ENCODE peak calls at places on chromosomes 11 and 22, in five cellular contexts. G is mesenchymal stem cell; L is CD4-positive, CD25-positive, alpha-beta regulatory T cell; J is adipocyte; D is prostate gland. C is an unnamed sample.
A peak's percentile ranks its signal among the peaks of the same experiment; 100 is the strongest.

GRCh38 chr11:134537941-134538340 is 125.9 kb upstream of the B3GAT1 start:
- DNase-seq in D (no peak), G (no peak), J (no peak), L (no peak), C (no peak)

GRCh38 chr11:65502852-65503603 is 4.2 kb downstream of the MALAT1 start:
- DNase-seq in D (no peak), L (peak; percentile 38), J (peak; percentile 65), G (peak; percentile 74), C (no peak)

GRCh38 chr11:61418136-61418535 is 11.6 kb downstream of the CPSF7 start:
- DNase-seq in J (no peak), D (no peak), L (no peak), G (peak; percentile 19), C (no peak)

GRCh38 chr11:32510039-32510438 is 73.6 kb upstream of the EIF3M start:
- DNase-seq in D (no peak), G (no peak), J (no peak), L (no peak), C (no peak)

GRCh38 chr11:78190374-78190773 is 1.7 kb downstream of the USP35 start:
- DNase-seq in L (no peak), J (no peak), G (peak; percentile 26), D (no peak), C (no peak)

GRCh38 chr22:39087098-39087497 is 9.9 kb upstream of the APOBEC3H start:
- DNase-seq in L (no peak), J (no peak), D (no peak), G (no peak), C (no peak)

GRCh38 chr11:63536669-63537292 is at the start of gene PLAAT4:
- DNase-seq in D (peak; percentile 28), J (peak; percentile 78), G (peak; percentile 72), L (peak; percentile 55), C (peak; percentile 57)

GRCh38 chr22:43262990-43263644 is 76.2 kb upstream of the TTLL12 start:
- DNase-seq in L (peak; percentile 22), G (peak; percentile 74), D (no peak), J (no peak), C (no peak)

GRCh38 chr11:8613036-8613435 is 19.0 kb upstream of the STK33 start:
- DNase-seq in J (no peak), L (no peak), D (no peak), G (peak; percentile 17), C (no peak)

GRCh38 chr11:102799656-102800339 is 1.8 kb upstream of the MMP1 start:
- DNase-seq in J (no peak), L (no peak), G (peak; percentile 54), D (no peak), C (no peak)

GRCh38 chr22:18031670-18032454 is 7.5 kb upstream of the MICAL3 start:
- DNase-seq in D (no peak), J (peak; percentile 86), G (peak; percentile 85), L (no peak), C (peak; percentile 95)

GRCh38 chr11:97574976-97575665 is 1185.3 kb downstream of the JRKL start:
- DNase-seq in D (no peak), J (no peak), G (no peak), L (no peak), C (no peak)

GRCh38 chr22:43293259-43293658 is 49.9 kb downstream of the SCUBE1 start:
- DNase-seq in L (no peak), D (peak; percentile 17), G (no peak), J (no peak), C (peak; percentile 85)

GRCh38 chr11:27465629-27466028 is 7.0 kb downstream of the LGR4 start:
- DNase-seq in G (no peak), J (no peak), D (no peak), L (no peak), C (no peak)

GRCh38 chr11:118820412-118821357 is 29.7 kb upstream of the DDX6 start:
- DNase-seq in D (peak; percentile 94), L (no peak), G (no peak), J (no peak), C (peak; percentile 99)

GRCh38 chr11:103901656-103902055 is 134.8 kb upstream of the DDI1 start:
- DNase-seq in L (no peak), G (no peak), D (no peak), J (no peak), C (no peak)

GRCh38 chr22:46964773-46965550 is 202.5 kb downstream of the TBC1D22A start:
- DNase-seq in L (no peak), J (no peak), G (no peak), D (no peak), C (no peak)

GRCh38 chr22:30241576-30242371 is 4.8 kb downstream of the LIF start:
- DNase-seq in G (no peak), J (peak; percentile 44), L (no peak), D (no peak), C (no peak)

GRCh38 chr11:84300112-84300511 is 1013.9 kb upstream of the CCDC90B start:
- DNase-seq in J (no peak), D (no peak), G (no peak), L (no peak), C (no peak)

GRCh38 chr11:71251159-71251721 is 1.1 kb downstream of the SHANK2 start:
- DNase-seq in G (no peak), D (peak; percentile 43), L (no peak), J (peak; percentile 51), C (peak; percentile 44)

GRCh38 chr22:35914665-35915476 is 113.8 kb downstream of the RBFOX2 start:
- DNase-seq in D (peak; percentile 86), J (peak; percentile 96), G (peak; percentile 95), L (no peak), C (peak; percentile 74)
- H3K4me3 ChIP-seq in D (peak overlapping the region; percentile 32), J (peak overlapping the region; percentile 82), G (peak overlapping the region; percentile 30), L (no peak overlapping the region), C (peak overlapping the region; percentile 31)

GRCh38 chr22:32066820-32067219 is 23.8 kb downstream of the SLC5A1 start:
- DNase-seq in D (no peak), J (no peak), L (no peak), G (no peak), C (no peak)

GRCh38 chr22:32069579-32070372 is 26.7 kb downstream of the SLC5A1 start:
- DNase-seq in L (no peak), J (no peak), D (no peak), G (no peak), C (no peak)

GRCh38 chr22:32063701-32064100 is 20.6 kb downstream of the SLC5A1 start:
- DNase-seq in L (no peak), G (no peak), D (no peak), J (no peak), C (no peak)

GRCh38 chr22:32067613-32068012 is 24.6 kb downstream of the SLC5A1 start:
- DNase-seq in L (no peak), J (no peak), D (no peak), G (no peak), C (no peak)
- H3K27me3 ChIP-seq in L (peaks cover 16% of the 10 kb centered on the region), J (peaks cover 34% of the 10 kb centered on the region), D (no peaks in the 10 kb centered on the region), G (peaks cover 31% of the 10 kb centered on the region), C (peaks cover 5% of the 10 kb centered on the region)

DNA sequence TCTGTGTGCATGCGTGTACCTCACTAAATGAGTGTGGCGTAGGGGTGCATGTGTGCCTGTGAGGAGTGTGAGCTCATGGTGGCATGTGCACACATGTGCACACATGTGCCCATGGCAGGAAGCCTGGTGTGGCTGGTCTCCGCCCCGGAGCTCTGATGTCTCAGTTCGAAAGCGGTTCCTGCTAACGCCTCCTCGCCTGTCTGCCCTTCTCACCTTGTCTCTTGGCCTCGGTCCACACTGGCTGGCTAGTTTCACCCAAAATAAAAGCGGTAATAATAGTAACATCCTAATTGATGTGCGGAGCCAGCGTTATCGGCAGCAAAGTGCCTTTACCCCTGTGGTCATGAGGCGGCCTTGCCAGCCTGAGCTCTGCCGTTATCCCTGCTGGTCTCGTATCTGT is 1190.4 kb downstream of the BRD1 start:
- DNase-seq in J (no peak), D (no peak), G (no peak), L (no peak), C (no peak)
- H3K9me3 ChIP-seq in J (no peaks in the 10 kb centered on the region), D (no peaks in the 10 kb centered on the region), G (no peaks in the 10 kb centered on the region), L (no peaks in the 10 kb centered on the region), C (no peaks in the 10 kb centered on the region)

GRCh38 chr22:22891139-22891621 is 3.6 kb downstream of the IGLL5 start:
- DNase-seq in J (no peak), G (no peak), L (no peak), D (no peak), C (no peak)
- H3K4me3 ChIP-seq in J (no peak overlapping the region), G (no peak overlapping the region), L (no peak overlapping the region), D (no peak overlapping the region), C (no peak overlapping the region)

GRCh38 chr11:76315182-76315853 is 65.6 kb downstream of the THAP12 start:
- DNase-seq in L (no peak), D (no peak), J (no peak), G (no peak), C (peak; percentile 8)

GRCh38 chr11:76313913-76314740 is 66.8 kb downstream of the THAP12 start:
- DNase-seq in D (no peak), G (peak; percentile 64), J (no peak), L (no peak), C (no peak)

GRCh38 chr11:76314741-76315090 is 66.2 kb downstream of the THAP12 start:
- DNase-seq in D (no peak), L (no peak), G (peak; percentile 61), J (peak; percentile 22), C (peak; percentile 49)

GRCh38 chr11:76310832-76311231 is 70.1 kb downstream of the THAP12 start:
- DNase-seq in L (no peak), D (no peak), G (no peak), J (no peak), C (no peak)

GRCh38 chr11:76313271-76313670 is 67.7 kb downstream of the THAP12 start:
- DNase-seq in D (no peak), G (no peak), L (no peak), J (no peak), C (no peak)
- H3K27me3 ChIP-seq in D (no peaks in the 10 kb centered on the region), G (peaks cover 67% of the 10 kb centered on the region), L (no peaks in the 10 kb centered on the region), J (peaks cover 31% of the 10 kb centered on the region), C (no peaks in the 10 kb centered on the region)

C was measured in MG63.